ENCODE peak calls at places on chromosome 2, in four cellular contexts. L is H9, Y is neuronal stem cell, U is mesenchymal stem cell. W is an unnamed sample.

GRCh38 chr2:148020036-148020357 is 540 bp downstream of the ORC4 start:
- DNase-seq in L (no peak), Y (no peak), U (no peak), W (peak)

GRCh38 chr2:153478289-153479261 is at the start of gene RPRM:
- DNase-seq in L (peak), Y (peak), U (peak), W (peak)

GRCh38 chr2:126882736-126883660 is 15.7 kb upstream of the TEX51 start:
- DNase-seq in L (peak), Y (no peak), U (no peak), W (no peak)

GRCh38 chr2:8966123-8966908 is 37.2 kb downstream of the MBOAT2 start:
- DNase-seq in L (no peak), Y (no peak), U (no peak), W (peak)

GRCh38 chr2:38013158-38013752 is 62.7 kb downstream of the CYP1B1 start:
- DNase-seq in L (no peak), Y (no peak), U (peak), W (peak)

GRCh38 chr2:105134076-105134475 is 96.2 kb downstream of the MRPS9 start:
- DNase-seq in L (no peak), Y (no peak), U (no peak), W (peak)

GRCh38 chr2:202726070-202726469 is 91.3 kb downstream of the FAM117B start:
- DNase-seq in L (no peak), Y (no peak), U (no peak), W (no peak)

GRCh38 chr2:205995260-205995659 is 90.7 kb downstream of the INO80D start:
- DNase-seq in L (no peak), Y (no peak), U (no peak), W (no peak)

GRCh38 chr2:158953926-158954763 is 14.3 kb upstream of the TANC1 start:
- DNase-seq in L (no peak), Y (no peak), U (peak), W (peak)

GRCh38 chr2:241072553-241073165 is 29.4 kb downstream of the MTERF4 start:
- DNase-seq in L (no peak), Y (no peak), U (no peak), W (no peak)

GRCh38 chr2:176830362-176830761 is 382.2 kb upstream of the HNRNPA3 start:
- DNase-seq in L (peak), Y (peak), U (no peak), W (no peak)

GRCh38 chr2:240568678-240569522 is 616 bp downstream of the RNPEPL1 start:
- DNase-seq in L (no peak), Y (no peak), U (peak), W (peak)

GRCh38 chr2:15782769-15783294 is 157.5 kb upstream of the MYCN start:
- DNase-seq in L (no peak), Y (no peak), U (no peak), W (no peak)

GRCh38 chr2:165008916-165009315 is 53.6 kb upstream of the SLC38A11 start:
- DNase-seq in L (no peak), Y (no peak), U (no peak), W (no peak)

GRCh38 chr2:186592137-186592875 is 2.5 kb downstream of the ITGAV start:
- DNase-seq in L (no peak), Y (no peak), U (peak), W (peak)
- H4K91ac ChIP-seq in L (no peak), Y (no peak), U (no peak), W (no peak)

DNA sequence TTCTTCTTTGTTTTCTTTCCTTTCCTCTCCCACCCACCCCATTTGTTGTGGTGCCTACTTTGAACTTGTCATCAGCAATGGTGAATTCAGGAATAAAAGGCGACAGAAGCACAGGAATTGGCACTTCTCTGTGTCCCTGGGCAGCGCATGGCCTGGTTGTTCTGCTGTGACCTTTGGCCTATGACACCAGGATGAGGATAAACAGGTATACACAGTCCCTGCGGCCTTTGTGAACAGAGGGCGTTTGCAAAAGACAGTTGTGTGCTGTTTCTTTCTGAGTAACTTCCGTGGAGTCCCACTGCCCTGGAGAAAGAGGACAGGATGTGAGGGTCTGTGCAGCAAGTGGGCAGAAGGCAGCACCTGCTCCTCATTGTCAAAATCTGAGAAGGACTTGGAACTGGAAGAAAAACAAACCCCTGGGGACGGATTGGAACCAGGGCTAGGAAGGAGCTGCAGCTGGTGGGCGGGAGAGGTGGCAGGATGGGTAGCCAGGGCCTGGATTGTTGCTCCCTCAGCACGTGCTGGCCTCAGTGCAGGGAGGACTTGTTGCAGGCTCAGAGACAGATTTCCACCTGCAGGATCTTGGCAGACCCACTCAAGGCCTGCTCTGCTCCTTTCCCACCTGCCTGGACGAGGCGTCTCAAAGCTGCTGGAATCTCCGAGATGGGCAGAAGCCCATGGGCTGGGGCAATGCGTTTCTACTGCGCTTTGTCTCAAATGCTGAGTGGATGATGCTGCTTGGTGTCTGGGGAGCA is 159.5 kb downstream of the ACKR3 start:
- DNase-seq in L (no peak), Y (no peak), U (no peak), W (no peak)
- H4K91ac ChIP-seq in L (no peak), Y (no peak), U (no peak), W (no peak)

GRCh38 chr2:217853961-217854360 is 148.8 kb downstream of the TNS1 start:
- DNase-seq in L (no peak), Y (no peak), U (no peak), W (no peak)
- H4K91ac ChIP-seq in L (no peak), Y (no peak), U (no peak), W (no peak)

GRCh38 chr2:42141687-42142475 is 27.3 kb upstream of the EML4 start:
- DNase-seq in L (peak), Y (no peak), U (peak), W (peak)

GRCh38 chr2:42142476-42143184 is 26.5 kb upstream of the EML4 start:
- DNase-seq in L (no peak), Y (no peak), U (peak), W (peak)

GRCh38 chr2:42139141-42139540 is 30.0 kb upstream of the EML4 start:
- DNase-seq in L (no peak), Y (no peak), U (no peak), W (no peak)

GRCh38 chr2:42138163-42139016 is 30.8 kb upstream of the EML4 start:
- DNase-seq in L (no peak), Y (no peak), U (peak), W (peak)

DNA sequence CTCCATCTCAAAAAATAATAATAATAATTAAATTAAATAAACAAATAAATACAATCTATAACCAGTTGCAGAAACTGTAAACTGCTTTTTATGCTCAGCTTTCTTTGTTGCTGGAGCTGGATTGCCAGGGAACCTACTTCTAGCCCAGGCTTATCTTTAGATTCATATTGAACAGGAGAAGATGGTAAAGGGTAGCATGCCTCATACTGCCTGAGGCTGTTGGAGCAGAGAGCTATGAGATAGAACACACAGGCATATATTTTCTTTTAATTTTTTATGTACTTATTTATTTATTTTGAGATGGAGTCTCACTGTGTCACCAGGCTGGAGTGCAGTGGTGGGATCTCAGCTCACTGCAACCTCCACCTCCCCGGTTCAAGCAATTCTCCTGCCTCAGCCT is 28.7 kb upstream of the EML4 start:
- DNase-seq in L (no peak), Y (no peak), U (no peak), W (no peak)
- H4K91ac ChIP-seq in L (no peak), Y (no peak), U (no peak), W (peak)